ENCODE peak calls at places on chromosome 13, in ten cellular contexts. One of them, this sample, is unnamed.
A peak's percentile ranks its signal among the peaks of the same experiment; 100 is the strongest.

GRCh38 chr13:93805736-93806135 is 579.1 kb downstream of the GPC6 start:
- DNase-seq in IMR-90: no peak
- DNase-seq in esophagus squamous epithelium: no peak
- DNase-seq in stomach: no peak
- DNase-seq in heart left ventricle: no peak
- DNase-seq in A549: no peak
- DNase-seq in breast epithelium: no peak
- DNase-seq in H54: no peak
- DNase-seq in NB4: no peak
- DNase-seq in HepG2: no peak
- DNase-seq in this sample: no peak

GRCh38 chr13:33676045-33676699 is 141.8 kb upstream of the RFC3 start:
- DNase-seq in IMR-90: no peak
- DNase-seq in esophagus squamous epithelium: no peak
- DNase-seq in stomach: peak; percentile 44
- DNase-seq in heart left ventricle: peak; percentile 21
- DNase-seq in A549: no peak
- DNase-seq in breast epithelium: no peak
- DNase-seq in H54: no peak
- DNase-seq in NB4: no peak
- DNase-seq in HepG2: peak; percentile 53
- DNase-seq in this sample: no peak

GRCh38 chr13:99935772-99936171 is 35.8 kb downstream of the ZIC5 start:
- DNase-seq in IMR-90: no peak
- DNase-seq in esophagus squamous epithelium: no peak
- DNase-seq in stomach: no peak
- DNase-seq in heart left ventricle: no peak
- DNase-seq in A549: no peak
- DNase-seq in breast epithelium: no peak
- DNase-seq in H54: no peak
- DNase-seq in NB4: peak; percentile 36
- DNase-seq in HepG2: no peak
- DNase-seq in this sample: peak; percentile 11

GRCh38 chr13:71866173-71867091 is 572 bp downstream of the DACH1 start:
- DNase-seq in IMR-90: no peak
- DNase-seq in esophagus squamous epithelium: no peak
- DNase-seq in stomach: peak; percentile 31
- DNase-seq in heart left ventricle: peak; percentile 25
- DNase-seq in A549: no peak
- DNase-seq in breast epithelium: no peak
- DNase-seq in H54: no peak
- DNase-seq in NB4: peak; percentile 69
- DNase-seq in HepG2: no peak
- DNase-seq in this sample: peak; percentile 40

GRCh38 chr13:50129923-50130685 is 114.9 kb downstream of the KCNRG start:
- DNase-seq in IMR-90: no peak
- DNase-seq in esophagus squamous epithelium: no peak
- DNase-seq in stomach: no peak
- DNase-seq in heart left ventricle: peak; percentile 52
- DNase-seq in A549: peak; percentile 22
- DNase-seq in breast epithelium: no peak
- DNase-seq in H54: peak; percentile 30
- DNase-seq in NB4: peak; percentile 69
- DNase-seq in HepG2: no peak
- DNase-seq in this sample: peak; percentile 63

GRCh38 chr13:110346661-110347067 is 39.6 kb downstream of the COL4A2 start:
- DNase-seq in IMR-90: no peak
- DNase-seq in esophagus squamous epithelium: no peak
- DNase-seq in stomach: no peak
- DNase-seq in heart left ventricle: no peak
- DNase-seq in A549: peak; percentile 72
- DNase-seq in breast epithelium: no peak
- DNase-seq in H54: peak; percentile 66
- DNase-seq in NB4: no peak
- DNase-seq in HepG2: no peak
- DNase-seq in this sample: no peak

GRCh38 chr13:107216046-107216715 is 648.2 kb upstream of the ARGLU1 start:
- DNase-seq in IMR-90: no peak
- DNase-seq in esophagus squamous epithelium: no peak
- DNase-seq in stomach: no peak
- DNase-seq in heart left ventricle: no peak
- DNase-seq in A549: no peak
- DNase-seq in breast epithelium: no peak
- DNase-seq in H54: no peak
- DNase-seq in NB4: no peak
- DNase-seq in HepG2: no peak
- DNase-seq in this sample: no peak

GRCh38 chr13:90055121-90055520 is 1292.4 kb upstream of the MIR17HG start:
- DNase-seq in IMR-90: no peak
- DNase-seq in esophagus squamous epithelium: no peak
- DNase-seq in stomach: no peak
- DNase-seq in heart left ventricle: no peak
- DNase-seq in A549: no peak
- DNase-seq in breast epithelium: no peak
- DNase-seq in H54: no peak
- DNase-seq in NB4: no peak
- DNase-seq in HepG2: no peak
- DNase-seq in this sample: no peak

GRCh38 chr13:114143806-114144605 is 11.6 kb upstream of the RASA3 start:
- DNase-seq in IMR-90: no peak
- DNase-seq in esophagus squamous epithelium: no peak
- DNase-seq in stomach: no peak
- DNase-seq in heart left ventricle: peak; percentile 3
- DNase-seq in A549: peak; percentile 76
- DNase-seq in breast epithelium: no peak
- DNase-seq in H54: no peak
- DNase-seq in NB4: peak; percentile 38
- DNase-seq in HepG2: peak; percentile 74
- DNase-seq in this sample: no peak

GRCh38 chr13:62933809-62934208 is 1518.2 kb upstream of the PCDH20 start:
- DNase-seq in IMR-90: no peak
- DNase-seq in esophagus squamous epithelium: no peak
- DNase-seq in stomach: no peak
- DNase-seq in heart left ventricle: no peak
- DNase-seq in A549: no peak
- DNase-seq in breast epithelium: no peak
- DNase-seq in H54: no peak
- DNase-seq in NB4: no peak
- DNase-seq in HepG2: no peak
- DNase-seq in this sample: no peak

DNA sequence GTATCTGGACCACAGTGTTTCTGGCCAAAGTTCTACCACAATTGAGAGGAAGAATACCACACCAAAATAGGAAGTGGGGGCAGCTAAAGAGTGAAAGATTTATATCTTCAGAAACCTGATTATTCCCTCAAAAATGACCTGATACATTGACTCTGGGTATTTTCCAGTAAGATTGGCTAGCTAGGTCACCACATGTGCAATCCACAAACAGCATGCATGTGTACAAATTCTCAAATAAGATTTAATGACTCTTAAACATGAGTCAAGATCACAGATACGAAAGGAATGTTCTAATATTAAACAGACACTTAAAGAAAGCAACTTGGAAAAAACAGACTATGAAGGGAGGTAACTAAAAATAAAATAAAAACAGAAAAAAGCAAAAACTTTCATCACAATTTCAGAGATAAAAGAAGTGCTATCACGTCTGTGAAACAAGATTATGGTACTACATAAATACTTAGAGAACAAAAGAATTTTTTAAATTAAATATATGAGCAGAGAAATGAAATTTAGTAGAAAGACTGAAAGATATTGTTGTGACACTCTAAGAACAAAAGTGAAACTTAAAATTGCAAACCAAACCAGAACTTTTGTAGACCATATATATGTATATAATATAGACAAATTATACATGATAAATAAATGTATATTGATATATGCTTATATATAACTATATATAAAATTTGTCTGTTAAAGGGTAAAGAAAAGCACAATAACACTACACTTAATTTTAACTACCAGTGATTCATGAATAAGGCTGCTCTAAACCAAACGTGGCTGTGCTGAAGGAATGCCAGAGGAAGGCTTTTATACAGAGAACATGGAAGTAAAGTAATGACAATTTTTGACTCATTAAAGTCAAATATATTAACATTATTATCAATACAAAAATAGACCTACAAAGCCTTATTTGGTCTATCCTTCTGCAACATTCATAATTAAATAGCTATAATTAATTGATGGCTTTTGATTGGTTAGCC is 1516.5 kb upstream of the PCDH20 start:
- DNase-seq in IMR-90: peak; percentile 68
- DNase-seq in esophagus squamous epithelium: no peak
- DNase-seq in stomach: no peak
- DNase-seq in heart left ventricle: no peak
- DNase-seq in A549: no peak
- DNase-seq in breast epithelium: no peak
- DNase-seq in H54: no peak
- DNase-seq in NB4: no peak
- DNase-seq in HepG2: no peak
- DNase-seq in this sample: no peak
- TF ChIP-seq POLR2A in IMR-90: no peak
- TF ChIP-seq POLR2A in esophagus squamous epithelium: no peak
- TF ChIP-seq POLR2A in stomach: no peak
- TF ChIP-seq POLR2A in heart left ventricle: no peak
- TF ChIP-seq POLR2A in A549: no peak
- TF ChIP-seq POLR2A in breast epithelium: no peak
- TF ChIP-seq POLR2A in H54: no peak
- TF ChIP-seq POLR2A in NB4: no peak
- TF ChIP-seq POLR2A in HepG2: no peak
- TF ChIP-seq POLR2A in this sample: no peak

GRCh38 chr13:28329395-28330158 is 165.4 kb downstream of the FLT1 start:
- DNase-seq in IMR-90: peak; percentile 97
- DNase-seq in esophagus squamous epithelium: no peak
- DNase-seq in stomach: no peak
- DNase-seq in heart left ventricle: peak; percentile 27
- DNase-seq in A549: no peak
- DNase-seq in breast epithelium: no peak
- DNase-seq in H54: peak; percentile 23
- DNase-seq in NB4: peak; percentile 43
- DNase-seq in HepG2: no peak
- DNase-seq in this sample: no peak
- TF ChIP-seq POLR2A in IMR-90: peak; percentile 48
- TF ChIP-seq POLR2A in esophagus squamous epithelium: no peak
- TF ChIP-seq POLR2A in stomach: no peak
- TF ChIP-seq POLR2A in heart left ventricle: no peak
- TF ChIP-seq POLR2A in A549: no peak
- TF ChIP-seq POLR2A in breast epithelium: no peak
- TF ChIP-seq POLR2A in H54: no peak
- TF ChIP-seq POLR2A in NB4: no peak
- TF ChIP-seq POLR2A in HepG2: no peak
- TF ChIP-seq POLR2A in this sample: no peak

GRCh38 chr13:91355826-91356710 is 8.6 kb downstream of the MIR17HG start:
- DNase-seq in IMR-90: no peak
- DNase-seq in esophagus squamous epithelium: no peak
- DNase-seq in stomach: no peak
- DNase-seq in heart left ventricle: no peak
- DNase-seq in A549: no peak
- DNase-seq in breast epithelium: no peak
- DNase-seq in H54: no peak
- DNase-seq in NB4: no peak
- DNase-seq in HepG2: no peak
- DNase-seq in this sample: no peak

GRCh38 chr13:91353494-91353893 is 6.0 kb downstream of the MIR17HG start:
- DNase-seq in IMR-90: no peak
- DNase-seq in esophagus squamous epithelium: no peak
- DNase-seq in stomach: no peak
- DNase-seq in heart left ventricle: no peak
- DNase-seq in A549: no peak
- DNase-seq in breast epithelium: no peak
- DNase-seq in H54: no peak
- DNase-seq in NB4: no peak
- DNase-seq in HepG2: no peak
- DNase-seq in this sample: no peak

GRCh38 chr13:91356919-91357612 is 9.6 kb downstream of the MIR17HG start:
- DNase-seq in IMR-90: no peak
- DNase-seq in esophagus squamous epithelium: no peak
- DNase-seq in stomach: no peak
- DNase-seq in heart left ventricle: no peak
- DNase-seq in A549: no peak
- DNase-seq in breast epithelium: no peak
- DNase-seq in H54: no peak
- DNase-seq in NB4: no peak
- DNase-seq in HepG2: no peak
- DNase-seq in this sample: no peak

GRCh38 chr13:91357613-91358383 is 10.3 kb downstream of the MIR17HG start:
- DNase-seq in IMR-90: no peak
- DNase-seq in esophagus squamous epithelium: no peak
- DNase-seq in stomach: no peak
- DNase-seq in heart left ventricle: no peak
- DNase-seq in A549: no peak
- DNase-seq in breast epithelium: no peak
- DNase-seq in H54: no peak
- DNase-seq in NB4: no peak
- DNase-seq in HepG2: no peak
- DNase-seq in this sample: no peak

GRCh38 chr13:91355099-91355825 is 7.8 kb downstream of the MIR17HG start:
- DNase-seq in IMR-90: no peak
- DNase-seq in esophagus squamous epithelium: no peak
- DNase-seq in stomach: no peak
- DNase-seq in heart left ventricle: no peak
- DNase-seq in A549: no peak
- DNase-seq in breast epithelium: no peak
- DNase-seq in H54: no peak
- DNase-seq in NB4: no peak
- DNase-seq in HepG2: no peak
- DNase-seq in this sample: no peak
- TF ChIP-seq POLR2A in IMR-90: no peak
- TF ChIP-seq POLR2A in esophagus squamous epithelium: no peak
- TF ChIP-seq POLR2A in stomach: no peak
- TF ChIP-seq POLR2A in heart left ventricle: no peak
- TF ChIP-seq POLR2A in A549: no peak
- TF ChIP-seq POLR2A in breast epithelium: no peak
- TF ChIP-seq POLR2A in H54: no peak
- TF ChIP-seq POLR2A in NB4: no peak
- TF ChIP-seq POLR2A in HepG2: no peak
- TF ChIP-seq POLR2A in this sample: no peak

GRCh38 chr13:75762066-75762937 is 126.2 kb downstream of the LMO7 start:
- DNase-seq in IMR-90: peak; percentile 63
- DNase-seq in esophagus squamous epithelium: no peak
- DNase-seq in stomach: peak; percentile 26
- DNase-seq in heart left ventricle: no peak
- DNase-seq in A549: peak; percentile 24
- DNase-seq in breast epithelium: no peak
- DNase-seq in H54: no peak
- DNase-seq in NB4: no peak
- DNase-seq in HepG2: peak; percentile 15
- DNase-seq in this sample: no peak
- TF ChIP-seq POLR2A in IMR-90: no peak
- TF ChIP-seq POLR2A in esophagus squamous epithelium: peak; percentile 43
- TF ChIP-seq POLR2A in stomach: no peak
- TF ChIP-seq POLR2A in heart left ventricle: no peak
- TF ChIP-seq POLR2A in A549: no peak
- TF ChIP-seq POLR2A in breast epithelium: no peak
- TF ChIP-seq POLR2A in H54: no peak
- TF ChIP-seq POLR2A in NB4: no peak
- TF ChIP-seq POLR2A in HepG2: no peak
- TF ChIP-seq POLR2A in this sample: no peak

GRCh38 chr13:98821372-98822237 is 69.1 kb upstream of the SLC15A1 start:
- DNase-seq in IMR-90: no peak
- DNase-seq in esophagus squamous epithelium: no peak
- DNase-seq in stomach: no peak
- DNase-seq in heart left ventricle: no peak
- DNase-seq in A549: peak; percentile 33
- DNase-seq in breast epithelium: no peak
- DNase-seq in H54: no peak
- DNase-seq in NB4: no peak
- DNase-seq in HepG2: peak; percentile 51
- DNase-seq in this sample: no peak
- TF ChIP-seq POLR2A in IMR-90: no peak
- TF ChIP-seq POLR2A in esophagus squamous epithelium: no peak
- TF ChIP-seq POLR2A in stomach: no peak
- TF ChIP-seq POLR2A in heart left ventricle: no peak
- TF ChIP-seq POLR2A in A549: no peak
- TF ChIP-seq POLR2A in breast epithelium: no peak
- TF ChIP-seq POLR2A in H54: no peak
- TF ChIP-seq POLR2A in NB4: no peak
- TF ChIP-seq POLR2A in HepG2: no peak
- TF ChIP-seq POLR2A in this sample: no peak